ENCODE peak calls at places on chromosomes 7 and 10, in four cellular contexts. One of them, this sample, is unnamed.
A peak's percentile ranks its signal among the peaks of the same experiment; 100 is the strongest.

GRCh38 chr7:10940748-10941358 is 32.8 kb upstream of the PHF14 start:
- DNase-seq in H1: no peak
- DNase-seq in GM12878: no peak
- DNase-seq in SK-N-SH: peak; percentile 48
- DNase-seq in this sample: peak; percentile 51

GRCh38 chr10:3990307-3990706 is 205.3 kb upstream of the KLF6 start:
- DNase-seq in H1: no peak
- DNase-seq in GM12878: no peak
- DNase-seq in SK-N-SH: no peak
- DNase-seq in this sample: no peak

GRCh38 chr7:106284516-106285050 is at the start of gene NAMPT:
- DNase-seq in H1: no peak
- DNase-seq in GM12878: no peak
- DNase-seq in SK-N-SH: peak; percentile 81
- DNase-seq in this sample: peak; percentile 14

GRCh38 chr7:140451716-140452115 is 27.6 kb downstream of the MKRN1 start:
- DNase-seq in H1: no peak
- DNase-seq in GM12878: no peak
- DNase-seq in SK-N-SH: no peak
- DNase-seq in this sample: no peak

GRCh38 chr10:71244638-71245419 is 32.5 kb downstream of the UNC5B start:
- DNase-seq in H1: no peak
- DNase-seq in GM12878: no peak
- DNase-seq in SK-N-SH: peak; percentile 81
- DNase-seq in this sample: no peak

GRCh38 chr7:28853150-28853549 is 105.0 kb downstream of the TRIL start:
- DNase-seq in H1: no peak
- DNase-seq in GM12878: no peak
- DNase-seq in SK-N-SH: no peak
- DNase-seq in this sample: no peak

GRCh38 chr7:99679032-99679399 is 780 bp downstream of the CYP3A5 start:
- DNase-seq in H1: no peak
- DNase-seq in GM12878: no peak
- DNase-seq in SK-N-SH: no peak
- DNase-seq in this sample: no peak

GRCh38 chr7:150927954-150928340 is 50.2 kb downstream of the KCNH2 start:
- DNase-seq in H1: no peak
- DNase-seq in GM12878: no peak
- DNase-seq in SK-N-SH: no peak
- DNase-seq in this sample: no peak

GRCh38 chr10:124696446-124697392 is 47.5 kb downstream of the FAM53B start:
- DNase-seq in H1: no peak
- DNase-seq in GM12878: peak; percentile 61
- DNase-seq in SK-N-SH: no peak
- DNase-seq in this sample: no peak

GRCh38 chr10:76352300-76352699 is 920.9 kb downstream of the LRMDA start:
- DNase-seq in H1: no peak
- DNase-seq in GM12878: no peak
- DNase-seq in SK-N-SH: no peak
- DNase-seq in this sample: peak; percentile 32

GRCh38 chr10:14476641-14477407 is 146.1 kb upstream of the FRMD4A start:
- DNase-seq in H1: no peak
- DNase-seq in GM12878: no peak
- DNase-seq in SK-N-SH: no peak
- DNase-seq in this sample: no peak
- TF ChIP-seq JUND in H1: no peak
- TF ChIP-seq JUND in GM12878: no peak
- TF ChIP-seq JUND in SK-N-SH: no peak
- TF ChIP-seq JUND in this sample: no peak

DNA sequence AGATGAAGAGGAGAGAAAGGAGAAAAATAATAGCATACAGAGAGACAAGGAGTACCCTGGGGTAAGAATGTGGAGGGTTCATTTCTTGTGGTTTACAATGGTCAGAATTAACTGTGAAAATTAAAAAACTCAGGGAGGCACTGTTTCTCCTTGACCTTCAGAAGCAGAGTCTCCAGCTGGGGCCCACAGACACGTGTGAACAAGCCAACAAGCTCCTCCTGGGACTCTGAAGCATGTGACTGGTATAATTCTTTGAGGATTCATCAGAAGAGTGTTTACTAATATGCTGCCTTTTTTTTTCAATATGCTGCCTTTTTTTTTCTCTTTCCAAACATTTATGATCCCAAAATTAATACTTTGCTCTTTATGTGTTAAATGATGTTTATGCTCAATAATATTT is 134.6 kb upstream of the RHOBTB1 start:
- DNase-seq in H1: no peak
- DNase-seq in GM12878: no peak
- DNase-seq in SK-N-SH: no peak
- DNase-seq in this sample: no peak
- TF ChIP-seq JUND in H1: no peak
- TF ChIP-seq JUND in GM12878: no peak
- TF ChIP-seq JUND in SK-N-SH: no peak
- TF ChIP-seq JUND in this sample: no peak

DNA sequence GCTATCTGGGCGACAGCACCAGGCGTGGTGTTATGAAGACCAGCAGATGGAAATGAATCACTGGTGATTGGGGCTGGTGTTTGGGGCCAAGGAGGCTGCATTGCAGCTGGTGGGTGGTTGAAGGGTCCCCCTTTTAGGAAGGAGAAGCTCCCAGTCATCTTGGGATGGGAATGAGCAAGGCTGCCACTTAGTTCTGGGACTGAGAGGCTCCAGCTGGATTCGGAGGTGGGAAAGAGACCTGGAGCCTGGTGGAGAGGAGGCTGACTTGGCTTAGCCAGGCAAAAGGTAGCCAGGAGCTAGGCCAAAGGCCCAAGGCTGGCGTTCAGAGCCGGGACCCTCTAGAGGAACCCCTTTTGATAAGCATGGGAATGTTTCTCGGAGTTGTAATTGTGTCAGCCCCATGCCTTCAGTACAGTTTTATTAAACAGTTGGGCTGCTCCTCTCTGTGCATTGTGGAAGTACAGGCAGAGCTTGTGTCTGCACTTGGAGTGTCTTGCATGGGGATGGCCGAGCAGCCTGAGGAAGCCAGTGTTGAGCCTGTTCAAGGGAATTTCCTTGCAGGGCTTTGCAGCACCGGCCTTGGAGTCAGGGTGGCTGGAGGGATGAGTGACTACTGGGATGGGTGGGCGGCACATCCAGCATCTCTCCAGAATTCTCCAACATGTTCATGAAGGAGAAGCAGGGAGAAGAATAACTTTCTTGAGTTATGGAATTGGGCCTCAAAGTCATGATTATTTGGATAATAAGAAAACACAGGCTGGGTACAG is 234.9 kb downstream of the BAMBI start:
- DNase-seq in H1: no peak
- DNase-seq in GM12878: no peak
- DNase-seq in SK-N-SH: no peak
- DNase-seq in this sample: no peak
- TF ChIP-seq JUND in H1: no peak
- TF ChIP-seq JUND in GM12878: no peak
- TF ChIP-seq JUND in SK-N-SH: no peak
- TF ChIP-seq JUND in this sample: no peak

GRCh38 chr10:95289003-95289920 is 1.5 kb downstream of the PDLIM1 start:
- DNase-seq in H1: no peak
- DNase-seq in GM12878: no peak
- DNase-seq in SK-N-SH: no peak
- DNase-seq in this sample: peak; percentile 15
- TF ChIP-seq JUND in H1: no peak
- TF ChIP-seq JUND in GM12878: no peak
- TF ChIP-seq JUND in SK-N-SH: no peak
- TF ChIP-seq JUND in this sample: no peak

GRCh38 chr7:39464350-39465054 is 101.7 kb upstream of the YAE1 start:
- DNase-seq in H1: no peak
- DNase-seq in GM12878: no peak
- DNase-seq in SK-N-SH: no peak
- DNase-seq in this sample: no peak

GRCh38 chr7:39463252-39463651 is 103.0 kb upstream of the YAE1 start:
- DNase-seq in H1: no peak
- DNase-seq in GM12878: no peak
- DNase-seq in SK-N-SH: no peak
- DNase-seq in this sample: no peak

GRCh38 chr7:39461263-39461662 is 104.9 kb upstream of the YAE1 start:
- DNase-seq in H1: no peak
- DNase-seq in GM12878: no peak
- DNase-seq in SK-N-SH: no peak
- DNase-seq in this sample: no peak

GRCh38 chr7:39468841-39469240 is 97.4 kb upstream of the YAE1 start:
- DNase-seq in H1: no peak
- DNase-seq in GM12878: no peak
- DNase-seq in SK-N-SH: no peak
- DNase-seq in this sample: no peak

GRCh38 chr7:39465055-39465929 is 100.9 kb upstream of the YAE1 start:
- DNase-seq in H1: peak; percentile 33
- DNase-seq in GM12878: peak; percentile 17
- DNase-seq in SK-N-SH: peak; percentile 63
- DNase-seq in this sample: peak; percentile 77
- TF ChIP-seq JUND in H1: no peak
- TF ChIP-seq JUND in GM12878: no peak
- TF ChIP-seq JUND in SK-N-SH: no peak
- TF ChIP-seq JUND in this sample: no peak

DNA sequence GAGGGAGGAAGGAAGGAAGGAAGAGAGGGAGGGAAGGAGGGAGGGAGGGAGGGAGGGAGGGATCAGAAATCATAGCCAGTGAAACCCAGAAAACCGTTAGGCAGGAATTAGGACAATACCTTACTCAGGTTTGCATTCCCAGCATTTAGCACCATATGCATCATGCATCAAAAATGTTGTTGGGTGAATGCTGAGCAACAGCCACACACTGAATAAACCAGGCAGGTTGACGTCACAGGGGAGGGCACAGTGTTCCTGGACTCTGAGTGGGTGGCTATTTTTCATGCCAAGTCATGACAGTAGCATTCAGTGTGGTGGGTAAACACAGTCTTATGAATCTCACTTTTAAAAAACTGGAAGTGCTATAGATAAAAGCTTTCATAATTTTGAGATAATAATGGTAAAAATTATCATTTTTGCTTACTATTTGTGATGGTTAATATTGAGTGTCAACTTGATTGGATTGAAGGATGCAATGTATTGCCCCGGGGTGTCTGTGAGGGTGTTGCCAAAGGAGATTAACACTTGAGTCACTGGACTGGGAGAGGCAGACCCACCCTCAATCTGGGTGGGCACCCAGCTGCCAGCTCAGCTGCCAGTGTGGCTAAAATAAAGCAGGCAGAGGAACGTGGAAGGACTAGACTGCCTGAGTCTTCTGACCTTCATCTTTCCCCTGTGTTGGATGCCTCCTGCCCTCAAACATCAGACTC is 199.1 kb upstream of the PRKCQ start:
- DNase-seq in H1: no peak
- DNase-seq in GM12878: no peak
- DNase-seq in SK-N-SH: no peak
- DNase-seq in this sample: peak; percentile 80
- TF ChIP-seq JUND in H1: no peak
- TF ChIP-seq JUND in GM12878: no peak
- TF ChIP-seq JUND in SK-N-SH: peak; percentile 70
- TF ChIP-seq JUND in this sample: no peak

DNA sequence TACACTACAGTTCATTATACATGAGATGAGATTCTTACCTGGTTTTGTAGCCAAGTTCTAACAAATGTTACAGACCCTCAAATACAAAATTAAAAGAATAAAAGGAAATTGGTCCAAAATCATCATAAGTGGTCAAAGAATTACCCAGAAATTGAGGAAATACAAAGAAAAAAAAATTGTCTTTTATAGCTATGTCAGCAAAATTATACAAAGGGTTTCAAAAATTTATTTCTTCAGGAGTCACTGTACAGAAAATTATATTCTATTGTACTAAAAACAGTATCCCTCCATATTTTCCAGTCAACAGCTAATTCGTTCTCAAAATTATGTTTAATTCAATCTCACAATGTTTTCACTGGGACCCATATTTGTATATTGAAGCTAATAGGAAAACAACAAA is 14.3 kb downstream of the PPP1R3A start:
- DNase-seq in H1: no peak
- DNase-seq in GM12878: no peak
- DNase-seq in SK-N-SH: no peak
- DNase-seq in this sample: no peak
- TF ChIP-seq JUND in H1: no peak
- TF ChIP-seq JUND in GM12878: no peak
- TF ChIP-seq JUND in SK-N-SH: no peak
- TF ChIP-seq JUND in this sample: no peak

DNA sequence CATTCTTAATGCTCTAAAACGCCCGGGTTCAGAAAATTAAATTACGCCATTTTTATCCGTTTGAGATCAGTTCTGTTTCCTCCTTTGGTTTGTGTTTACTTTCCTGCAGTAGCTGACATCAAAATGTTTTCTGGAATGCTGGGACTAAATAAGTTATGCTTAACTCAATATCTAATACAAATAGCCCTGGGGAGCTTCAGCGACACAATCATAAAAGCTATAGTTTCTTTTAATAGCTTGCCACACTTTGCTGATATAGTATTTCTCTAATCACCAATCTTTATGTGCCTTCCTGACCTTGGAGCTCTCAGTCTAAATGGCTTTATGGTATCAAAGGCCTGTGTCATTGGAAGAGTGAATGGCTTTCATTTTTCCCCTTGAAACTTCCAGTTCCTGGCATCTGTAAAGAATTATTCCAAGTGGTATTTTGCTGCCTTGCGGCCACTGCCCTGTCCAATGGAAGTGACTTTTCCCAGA is 202.7 kb downstream of the HDAC9 start:
- DNase-seq in H1: no peak
- DNase-seq in GM12878: no peak
- DNase-seq in SK-N-SH: peak; percentile 43
- DNase-seq in this sample: peak; percentile 13
- TF ChIP-seq JUND in H1: no peak
- TF ChIP-seq JUND in GM12878: no peak
- TF ChIP-seq JUND in SK-N-SH: no peak
- TF ChIP-seq JUND in this sample: no peak

This sample was measured in T47D.